ENCODE peak calls at places on chromosomes 5 and 9, in seven cellular contexts. G, F, K, Q, B, O and J are unnamed samples.

GRCh38 chr9:119963258-119963797 is 594.1 kb upstream of the BRINP1 start:
- DNase-seq in G (peak; percentile 27), F (no peak), K (peak; percentile 69), Q (no peak), B (no peak), O (peak; percentile 10), J (peak; percentile 30)

GRCh38 chr9:84851935-84852585 is 182.5 kb downstream of the NTRK2 start:
- DNase-seq in G (peak; percentile 54), F (no peak), K (no peak), Q (no peak), B (no peak), O (peak; percentile 68), J (no peak)

GRCh38 chr5:5183192-5183699 is 43.1 kb downstream of the ADAMTS16 start:
- DNase-seq in G (peak; percentile 78), F (no peak), K (no peak), Q (no peak), B (no peak), O (no peak), J (no peak)

GRCh38 chr9:34454571-34455065 is 3.8 kb downstream of the FAM219A start:
- DNase-seq in G (no peak), F (no peak), K (peak; percentile 34), Q (no peak), B (no peak), O (peak; percentile 39), J (no peak)

GRCh38 chr9:100098241-100098886 is 436 bp downstream of the ERP44 start:
- DNase-seq in G (no peak), F (no peak), K (peak; percentile 54), Q (peak; percentile 83), B (peak; percentile 59), O (peak; percentile 65), J (peak; percentile 80)

GRCh38 chr5:73625905-73626811 is at the start of gene ARHGEF28:
- DNase-seq in G (no peak), F (no peak), K (peak; percentile 92), Q (peak; percentile 49), B (no peak), O (no peak), J (peak; percentile 86)

GRCh38 chr5:175878544-175879438 is 7.4 kb downstream of the CPLX2 start:
- DNase-seq in G (no peak), F (no peak), K (no peak), Q (no peak), B (peak; percentile 86), O (no peak), J (peak; percentile 52)

GRCh38 chr9:69431203-69431602 is 106.2 kb downstream of the ENTREP1 start:
- DNase-seq in G (no peak), F (no peak), K (no peak), Q (no peak), B (no peak), O (no peak), J (no peak)

GRCh38 chr9:20472646-20473045 is 149.7 kb downstream of the MLLT3 start:
- DNase-seq in G (no peak), F (no peak), K (no peak), Q (no peak), B (no peak), O (no peak), J (no peak)

GRCh38 chr9:37503736-37504135 is 18.0 kb downstream of the POLR1E start:
- DNase-seq in G (no peak), F (no peak), K (no peak), Q (no peak), B (no peak), O (no peak), J (no peak)

GRCh38 chr5:67581203-67581602 is 384.6 kb upstream of the CD180 start:
- DNase-seq in G (no peak), F (no peak), K (no peak), Q (no peak), B (no peak), O (no peak), J (no peak)

GRCh38 chr9:112112941-112113399 is 62.1 kb downstream of the SUSD1 start:
- DNase-seq in G (peak; percentile 46), F (no peak), K (peak; percentile 24), Q (peak; percentile 60), B (no peak), O (peak; percentile 82), J (peak; percentile 66)

GRCh38 chr9:4324513-4324912 is 24.6 kb upstream of the GLIS3 start:
- DNase-seq in G (no peak), F (no peak), K (no peak), Q (no peak), B (no peak), O (no peak), J (no peak)

GRCh38 chr9:131804826-131805225 is 65.0 kb upstream of the RAPGEF1 start:
- DNase-seq in G (no peak), F (no peak), K (no peak), Q (no peak), B (no peak), O (no peak), J (no peak)

GRCh38 chr5:57939335-57939734 is 456.7 kb upstream of the ACTBL2 start:
- DNase-seq in G (no peak), F (no peak), K (no peak), Q (no peak), B (no peak), O (no peak), J (no peak)

GRCh38 chr9:137506274-137506673 is 43.9 kb downstream of the PNPLA7 start:
- DNase-seq in G (no peak), F (no peak), K (no peak), Q (no peak), B (no peak), O (no peak), J (no peak)

GRCh38 chr5:176700239-176700847 is 53.1 kb downstream of the TSPAN17 start:
- DNase-seq in G (peak; percentile 47), F (no peak), K (peak; percentile 85), Q (no peak), B (peak; percentile 46), O (no peak), J (peak; percentile 47)

GRCh38 chr5:176675676-176676360 is 28.5 kb downstream of the TSPAN17 start:
- DNase-seq in G (no peak), F (no peak), K (no peak), Q (peak; percentile 42), B (peak; percentile 77), O (peak; percentile 57), J (peak; percentile 74)

DNA sequence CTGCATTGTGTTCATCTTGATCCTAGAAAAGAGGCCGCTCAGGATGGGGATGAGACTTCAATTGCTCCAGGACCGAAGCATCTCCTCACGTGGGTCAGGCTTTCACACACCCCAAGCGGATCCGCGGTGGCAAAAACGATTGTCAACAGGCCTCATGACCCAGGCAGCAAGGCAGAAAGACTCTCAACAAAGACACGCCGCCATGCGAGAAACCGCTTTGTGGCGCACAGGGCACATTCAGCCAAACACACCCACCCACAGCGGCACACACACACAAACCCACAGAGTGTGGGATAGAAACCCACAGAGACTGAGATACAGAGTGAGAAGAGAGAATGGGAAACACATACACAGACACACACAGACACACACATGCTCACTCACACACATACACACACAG is 483.4 kb downstream of the SPATA31A7 start:
- DNase-seq in G (no peak), F (no peak), K (no peak), Q (no peak), B (no peak), O (no peak), J (no peak)
- TF ChIP-seq JUND in G (no peak), F (no peak), K (no peak), Q (no peak), B (no peak), O (no peak), J (no peak)

GRCh38 chr9:87722393-87722792 is 3.5 kb upstream of the CTSL start:
- DNase-seq in G (no peak), F (no peak), K (no peak), Q (no peak), B (no peak), O (no peak), J (no peak)

GRCh38 chr9:87725900-87726709 is at the start of gene CTSL:
- DNase-seq in G (peak; percentile 85), F (no peak), K (peak; percentile 90), Q (peak; percentile 76), B (peak; percentile 86), O (peak; percentile 59), J (peak; percentile 61)

DNA sequence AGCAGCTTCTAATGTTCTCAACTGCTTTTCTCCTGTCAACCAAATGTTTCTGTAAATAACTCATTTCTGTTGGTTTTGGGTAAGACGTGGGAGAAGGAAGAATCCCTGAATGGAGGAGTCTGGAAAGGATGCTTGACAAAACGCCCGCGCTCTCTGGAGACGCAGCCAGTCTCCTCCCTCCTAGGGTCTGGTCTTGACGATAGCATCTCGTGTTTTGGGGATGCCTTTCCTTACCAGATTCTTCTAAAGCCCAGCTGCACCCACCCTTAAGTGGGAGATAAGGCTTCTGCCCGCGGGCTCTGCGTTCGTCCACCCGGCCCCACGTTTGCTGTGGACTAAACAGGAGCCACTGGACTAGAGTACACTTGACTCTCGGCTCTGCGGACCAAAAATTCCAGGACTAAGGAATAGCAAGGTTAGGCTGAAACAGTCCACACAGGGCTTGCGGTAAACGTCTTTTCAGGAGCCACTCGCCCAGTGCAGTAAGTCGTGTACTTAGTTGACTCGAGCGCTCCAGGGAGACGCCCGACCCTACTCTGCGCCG is 491 bp upstream of the CTSL start:
- DNase-seq in G (no peak), F (no peak), K (no peak), Q (no peak), B (peak; percentile 41), O (no peak), J (no peak)
- TF ChIP-seq JUND in G (no peak), F (no peak), K (no peak), Q (no peak), B (no peak), O (no peak), J (no peak)

GRCh38 chr9:17509151-17509550 is 69.7 kb upstream of the SH3GL2 start:
- DNase-seq in G (no peak), F (no peak), K (no peak), Q (no peak), B (no peak), O (no peak), J (no peak)

DNA sequence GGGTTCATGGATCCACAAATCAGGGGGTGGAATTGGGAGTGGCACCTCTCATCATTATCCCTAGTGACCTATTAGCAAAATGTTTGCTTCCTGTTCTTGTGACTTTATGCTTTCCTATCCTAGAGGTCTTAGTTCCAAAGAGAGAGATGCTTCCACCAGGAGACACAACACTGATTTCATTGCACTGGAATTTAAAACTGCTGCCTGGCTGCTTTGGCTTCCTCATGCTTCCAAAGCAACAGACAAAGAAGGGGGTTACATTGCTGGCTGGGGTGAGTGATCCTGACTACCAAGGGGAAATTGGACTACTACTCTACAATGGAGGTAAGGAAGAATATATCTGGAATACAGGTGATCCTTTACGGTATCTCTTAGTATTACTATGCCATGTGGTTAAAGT is 69.2 kb upstream of the SH3GL2 start:
- DNase-seq in G (no peak), F (no peak), K (no peak), Q (no peak), B (no peak), O (no peak), J (no peak)
- TF ChIP-seq JUND in G (no peak), F (no peak), K (no peak), Q (no peak), B (no peak), O (no peak), J (no peak)

DNA sequence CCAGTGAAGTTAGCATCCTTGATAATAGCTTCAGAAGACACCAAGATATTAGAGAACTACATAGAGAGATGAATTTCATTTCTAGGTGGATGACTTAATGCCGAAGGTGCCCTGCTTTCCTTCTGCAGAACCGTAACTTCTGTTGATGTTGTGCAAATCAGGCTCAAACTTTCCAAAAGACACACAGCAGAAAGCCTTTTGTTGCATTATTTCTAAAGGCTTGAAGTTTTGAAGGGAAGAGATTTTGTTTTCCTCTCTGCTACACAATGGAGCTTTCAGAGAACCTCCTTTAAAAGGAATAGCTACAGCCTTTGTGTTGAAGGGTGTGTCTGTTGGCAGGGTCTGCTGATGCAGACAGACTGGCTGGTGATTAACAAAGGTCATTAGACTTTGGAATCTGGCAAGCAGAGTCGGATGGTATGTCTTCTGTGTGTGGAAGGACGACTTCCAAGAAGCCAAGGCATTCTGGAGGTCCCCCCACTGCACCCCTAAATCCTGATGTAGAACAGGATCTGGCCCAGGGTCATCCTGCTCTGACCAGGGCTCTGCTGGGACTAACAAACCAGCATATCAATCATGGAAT is 57.8 kb downstream of the ZNF462 start:
- DNase-seq in G (no peak), F (no peak), K (no peak), Q (peak; percentile 18), B (no peak), O (peak; percentile 12), J (no peak)
- TF ChIP-seq JUND in G (no peak), F (no peak), K (no peak), Q (no peak), B (no peak), O (peak; percentile 32), J (no peak)